ENCODE peak calls at places on chromosome 2, in four cellular contexts. A, B, Z and T are unnamed samples. For H3K4me1, the result is how much of the 10 kb centered on the place peaks cover.

GRCh38 chr2:210366675-210367080 is 51.7 kb upstream of the MYL1 start:
- DNase-seq in A (no peak), Z (no peak), B (no peak), T (no peak)

GRCh38 chr2:10982931-10983701 is 71.4 kb downstream of the KCNF1 start:
- DNase-seq in Z (peak), A (no peak), B (no peak), T (no peak)

GRCh38 chr2:72533767-72534166 is 292.1 kb downstream of the EXOC6B start:
- DNase-seq in A (no peak), Z (peak), B (no peak), T (no peak)

GRCh38 chr2:227115761-227116160 is 48.2 kb downstream of the COL4A4 start:
- DNase-seq in A (no peak), Z (peak), B (no peak), T (no peak)

GRCh38 chr2:39479696-39480095 is 42.6 kb upstream of the MAP4K3 start:
- DNase-seq in B (no peak), A (no peak), Z (peak), T (no peak)

GRCh38 chr2:179991344-179991743 is 15.8 kb downstream of the CWC22 start:
- DNase-seq in A (peak), B (no peak), Z (no peak), T (peak)

GRCh38 chr2:180520206-180520605 is 460.2 kb upstream of the UBE2E3 start:
- DNase-seq in A (no peak), B (no peak), Z (peak), T (peak)

GRCh38 chr2:185780890-185781289 is 42.3 kb downstream of the FSIP2 start:
- DNase-seq in B (no peak), Z (no peak), A (no peak), T (no peak)

GRCh38 chr2:226665306-226665831 is 134.3 kb downstream of the IRS1 start:
- DNase-seq in A (no peak), B (no peak), Z (no peak), T (no peak)

GRCh38 chr2:23475036-23475435 is 90.1 kb downstream of the KLHL29 start:
- DNase-seq in B (no peak), Z (no peak), A (no peak), T (peak)

GRCh38 chr2:112001136-112001764 is 53.8 kb upstream of the TMEM87B start:
- DNase-seq in Z (no peak), A (no peak), B (no peak), T (no peak)

GRCh38 chr2:170712653-170713279 is 2.4 kb upstream of the SP5 start:
- DNase-seq in Z (no peak), B (no peak), A (no peak), T (peak)

GRCh38 chr2:144475044-144475443 is 44.9 kb downstream of the ZEB2 start:
- DNase-seq in A (no peak), Z (no peak), B (no peak), T (no peak)

GRCh38 chr2:9156483-9156882 is 50.1 kb upstream of the ASAP2 start:
- DNase-seq in A (no peak), B (no peak), Z (no peak), T (no peak)

GRCh38 chr2:144083211-144083610 is 436.7 kb downstream of the ZEB2 start:
- DNase-seq in A (no peak), Z (peak), B (no peak), T (no peak)

GRCh38 chr2:72148391-72148974 is 821 bp upstream of the CYP26B1 start:
- DNase-seq in A (peak), B (no peak), Z (no peak), T (no peak)

GRCh38 chr2:183032200-183032794 is 6.0 kb downstream of the NCKAP1 start:
- DNase-seq in Z (peak), B (no peak), A (no peak), T (no peak)

GRCh38 chr2:46793423-46794416 is 121.9 kb downstream of the MCFD2 start:
- DNase-seq in Z (no peak), B (no peak), A (no peak), T (peak)

GRCh38 chr2:176676257-176676570 is 407.0 kb downstream of the MTX2 start:
- DNase-seq in Z (no peak), A (no peak), B (no peak), T (no peak)

GRCh38 chr2:18915227-18915626 is 325.9 kb upstream of the NT5C1B start:
- DNase-seq in Z (no peak), A (no peak), B (no peak), T (peak)

GRCh38 chr2:103232882-103233281 is 471.1 kb downstream of the TMEM182 start:
- DNase-seq in A (no peak), Z (no peak), B (no peak), T (no peak)

GRCh38 chr2:86622878-86623548 is 652 bp downstream of the RNF103 start:
- DNase-seq in B (no peak), A (no peak), Z (no peak), T (no peak)

GRCh38 chr2:169090133-169090820 is 20.9 kb downstream of the DHRS9 start:
- DNase-seq in B (no peak), A (no peak), Z (no peak), T (no peak)

GRCh38 chr2:232455426-232456255 is at the start of gene ALPI:
- DNase-seq in Z (no peak), A (no peak), B (no peak), T (no peak)

GRCh38 chr2:74149570-74150319 is 2.0 kb upstream of the BOLA3 start:
- DNase-seq in B (no peak), A (no peak), Z (no peak), T (no peak)

GRCh38 chr2:166419616-166419934 is 43.8 kb upstream of the SCN9A start:
- DNase-seq in A (no peak), Z (peak), B (no peak), T (peak)

GRCh38 chr2:226738191-226738820 is 61.3 kb downstream of the IRS1 start:
- DNase-seq in A (no peak), Z (no peak), B (no peak), T (peak)

GRCh38 chr2:740446-741293 is 63.5 kb upstream of the TMEM18 start:
- DNase-seq in A (peak), Z (peak), B (peak), T (peak)

GRCh38 chr2:118224888-118225264 is 136.6 kb downstream of the INSIG2 start:
- DNase-seq in B (no peak), Z (no peak), A (peak), T (peak)

GRCh38 chr2:33380001-33380609 is 96.3 kb upstream of the RASGRP3 start:
- DNase-seq in Z (no peak), A (no peak), B (no peak), T (peak)

GRCh38 chr2:191064590-191064989 is 50.6 kb upstream of the STAT1 start:
- DNase-seq in B (no peak), A (no peak), Z (no peak), T (no peak)

GRCh38 chr2:39571197-39571731 is 94.5 kb upstream of the TMEM178A start:
- DNase-seq in B (no peak), A (no peak), Z (no peak), T (peak)

GRCh38 chr2:187138240-187138639 is 289.3 kb upstream of the ZSWIM2 start:
- DNase-seq in B (no peak), Z (peak), A (peak), T (peak)

GRCh38 chr2:86764661-86765307 is 25.9 kb downstream of the CD8A start:
- DNase-seq in B (no peak), Z (peak), A (no peak), T (peak)

GRCh38 chr2:96248624-96249023 is 17.2 kb downstream of the TMEM127 start:
- DNase-seq in A (no peak), Z (no peak), B (no peak), T (no peak)
- H3K4me1 ChIP-seq in A (under half), Z (under half), B (under half), T (under half)

GRCh38 chr2:24671230-24671629 is 122.0 kb downstream of the PTRHD1 start:
- DNase-seq in B (no peak), Z (no peak), A (no peak), T (no peak)

GRCh38 chr2:24672589-24672988 is 120.6 kb downstream of the PTRHD1 start:
- DNase-seq in B (no peak), Z (no peak), A (no peak), T (no peak)

GRCh38 chr2:24676493-24676892 is 116.7 kb downstream of the PTRHD1 start:
- DNase-seq in B (no peak), A (no peak), Z (no peak), T (no peak)

GRCh38 chr2:24680196-24680595 is 113.0 kb downstream of the PTRHD1 start:
- DNase-seq in B (no peak), A (no peak), Z (no peak), T (no peak)

GRCh38 chr2:24675338-24675737 is 117.9 kb downstream of the PTRHD1 start:
- DNase-seq in Z (no peak), B (no peak), A (no peak), T (no peak)
- H3K56ac ChIP-seq in Z (no peak), B (no peak), A (no peak), T (no peak)

GRCh38 chr2:15866563-15867193 is 73.7 kb upstream of the MYCN start:
- DNase-seq in B (no peak), Z (no peak), A (no peak), T (no peak)
- H3K4me1 ChIP-seq in B (under half), Z (under half), A (under half), T (under half)

DNA sequence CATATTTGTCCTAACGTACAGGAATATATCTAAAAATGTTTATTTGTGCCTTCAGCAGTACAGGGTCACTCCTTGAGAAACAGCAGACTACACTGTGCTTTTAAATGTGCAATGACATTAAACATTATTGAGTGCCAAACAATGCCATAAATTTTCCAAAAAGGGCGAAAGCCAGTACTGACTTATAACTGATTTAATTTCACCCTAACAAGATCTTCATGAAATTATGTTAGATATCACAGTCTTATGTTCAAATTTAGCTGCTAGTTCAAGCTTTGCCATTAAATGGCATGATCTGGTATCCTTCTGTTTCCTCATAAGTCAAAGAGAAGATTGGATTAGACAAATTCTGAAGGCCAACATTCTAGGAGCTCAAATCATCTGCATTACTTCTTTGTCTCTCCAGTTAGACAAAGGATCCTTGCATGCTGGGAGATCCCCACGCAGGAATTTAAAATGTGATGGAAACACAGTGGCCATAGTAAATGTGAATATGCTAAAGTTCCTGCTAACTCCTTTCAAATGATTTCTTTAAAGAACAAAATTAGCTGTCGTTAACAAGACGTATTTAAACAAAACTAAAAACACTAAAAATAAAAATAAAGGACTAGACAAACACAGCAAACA is 129.3 kb upstream of the STON1 start:
- DNase-seq in A (no peak), B (no peak), Z (no peak), T (no peak)
- H3K56ac ChIP-seq in A (no peak), B (no peak), Z (no peak), T (no peak)

GRCh38 chr2:85185431-85185940 is 52.3 kb downstream of the TCF7L1 start:
- DNase-seq in A (no peak), Z (peak), B (no peak), T (no peak)
- H3K4me1 ChIP-seq in A (under half), Z (under half), B (under half), T (under half)